ENCODE peak calls at places on chromosomes 13 and 19, in nine cellular contexts. M, O, R, H, V, I, T, Q and D are unnamed samples.

GRCh38 chr19:38956264-38956663 is 19.3 kb downstream of the FBXO17 start:
- DNase-seq in M (no peak), O (no peak), R (no peak), H (no peak), V (no peak), I (no peak), T (no peak), Q (no peak), D (no peak)

GRCh38 chr19:6249296-6249695 is 30.5 kb downstream of the MLLT1 start:
- DNase-seq in M (no peak), O (peak; percentile 92), R (peak; percentile 16), H (no peak), V (no peak), I (no peak), T (no peak), Q (no peak), D (no peak)

GRCh38 chr19:48332662-48333466 is 7.5 kb downstream of the EMP3 start:
- DNase-seq in M (peak; percentile 93), O (peak; percentile 96), R (peak; percentile 96), H (peak; percentile 99), V (peak; percentile 88), I (peak; percentile 98), T (peak; percentile 85), Q (peak; percentile 87), D (peak; percentile 94)

GRCh38 chr19:33699754-33700407 is 78.1 kb downstream of the CHST8 start:
- DNase-seq in M (no peak), O (no peak), R (no peak), H (no peak), V (no peak), I (no peak), T (no peak), Q (no peak), D (peak; percentile 47)

GRCh38 chr13:111093136-111093535 is 22.0 kb upstream of the ARHGEF7 start:
- DNase-seq in M (no peak), O (no peak), R (no peak), H (no peak), V (no peak), I (no peak), T (no peak), Q (no peak), D (no peak)

GRCh38 chr13:112891477-112892401 is 77.3 kb upstream of the MCF2L start:
- DNase-seq in M (no peak), O (no peak), R (peak; percentile 40), H (no peak), V (no peak), I (no peak), T (no peak), Q (no peak), D (peak; percentile 76)

GRCh38 chr13:51961493-51962403 is 49.5 kb downstream of the ATP7B start:
- DNase-seq in M (no peak), O (no peak), R (no peak), H (no peak), V (no peak), I (no peak), T (no peak), Q (no peak), D (no peak)

GRCh38 chr13:98537306-98537705 is 39.6 kb downstream of the STK24 start:
- DNase-seq in M (no peak), O (no peak), R (no peak), H (no peak), V (no peak), I (no peak), T (no peak), Q (no peak), D (no peak)

GRCh38 chr19:35545855-35546381 is 492 bp downstream of the TMEM147 start:
- DNase-seq in M (peak; percentile 61), O (peak; percentile 38), R (peak; percentile 57), H (no peak), V (peak; percentile 76), I (no peak), T (peak; percentile 60), Q (peak; percentile 37), D (no peak)

GRCh38 chr19:40229484-40229883 is 3.0 kb upstream of the CCNP start:
- DNase-seq in M (peak; percentile 5), O (no peak), R (no peak), H (peak; percentile 14), V (no peak), I (peak; percentile 37), T (no peak), Q (no peak), D (no peak)